ENCODE peak calls at places on chromosome 2, in nine cellular contexts. X is fibroblast of mammary gland, C is IMR-90, Z is Caki2, P is cardiac muscle cell, I is tibial nerve, R is transverse colon, U is fibroblast of the aortic adventitia, N is NCI-H446. G is an unnamed sample.

GRCh38 chr2:230327418-230328154 is 593 bp downstream of the SP140L start:
- DNase-seq in R (peak; percentile 45), I (no peak), N (no peak), Z (no peak), U (no peak), X (no peak), P (no peak), C (no peak), G (no peak)

GRCh38 chr2:1673160-1673944 is 71.0 kb downstream of the PXDN start:
- DNase-seq in X (no peak), U (no peak), Z (no peak), C (no peak), R (no peak), P (no peak), I (no peak), N (no peak), G (no peak)

GRCh38 chr2:230893338-230893737 is 28.6 kb downstream of the ITM2C start:
- DNase-seq in U (no peak), Z (no peak), N (no peak), C (no peak), I (no peak), P (no peak), X (no peak), R (peak; percentile 72), G (no peak)

GRCh38 chr2:48406096-48406495 is 123.9 kb upstream of the STON1 start:
- DNase-seq in U (no peak), Z (no peak), I (no peak), N (no peak), R (no peak), X (no peak), C (no peak), P (no peak), G (no peak)

GRCh38 chr2:107936427-107937359 is 49.6 kb upstream of the SLC5A7 start:
- DNase-seq in R (no peak), Z (peak; percentile 4), U (no peak), C (no peak), I (no peak), X (peak; percentile 8), P (peak; percentile 35), N (peak; percentile 16), G (no peak)

GRCh38 chr2:26693287-26693849 is 846 bp downstream of the KCNK3 start:
- DNase-seq in R (no peak), N (no peak), P (peak; percentile 39), Z (peak; percentile 38), C (no peak), X (no peak), I (no peak), U (no peak), G (no peak)

GRCh38 chr2:114550895-114551793 is 108.7 kb downstream of the DPP10 start:
- DNase-seq in C (peak; percentile 50), I (peak; percentile 65), R (peak; percentile 76), X (peak; percentile 53), Z (peak; percentile 45), U (peak; percentile 51), N (peak; percentile 26), P (peak; percentile 72), G (peak; percentile 67)

GRCh38 chr2:71932027-71932779 is 215.5 kb downstream of the CYP26B1 start:
- DNase-seq in N (no peak), X (no peak), P (no peak), Z (no peak), C (no peak), U (no peak), I (no peak), R (no peak), G (peak; percentile 7)

GRCh38 chr2:200077210-200077650 is 121.8 kb downstream of the MAIP1 start:
- DNase-seq in C (peak; percentile 95), P (no peak), I (no peak), U (peak; percentile 60), N (no peak), Z (no peak), R (no peak), X (peak; percentile 85), G (no peak)

GRCh38 chr2:152546230-152546837 is 170.9 kb downstream of the PRPF40A start:
- DNase-seq in U (no peak), X (no peak), C (peak; percentile 39), I (no peak), N (no peak), P (no peak), Z (no peak), R (peak; percentile 33), G (no peak)

GRCh38 chr2:134408791-134409190 is 154.9 kb downstream of the MGAT5 start:
- DNase-seq in U (peak; percentile 60), R (no peak), N (no peak), C (peak; percentile 88), Z (no peak), X (peak; percentile 63), I (no peak), P (no peak), G (no peak)

GRCh38 chr2:102585704-102586404 is 33.5 kb upstream of the SLC9A2 start:
- DNase-seq in R (no peak), P (no peak), X (no peak), C (no peak), N (no peak), I (no peak), Z (no peak), U (no peak), G (peak; percentile 33)

GRCh38 chr2:136384541-136385303 is 266.8 kb upstream of the CXCR4 start:
- DNase-seq in X (peak; percentile 19), R (peak; percentile 26), N (peak; percentile 77), I (peak; percentile 15), P (peak; percentile 56), Z (peak; percentile 3), U (peak; percentile 44), C (peak; percentile 5), G (peak; percentile 22)

GRCh38 chr2:85811850-85812735 is 58.3 kb downstream of the ATOH8 start:
- DNase-seq in U (no peak), R (no peak), N (no peak), Z (no peak), I (no peak), X (no peak), C (no peak), P (no peak), G (peak; percentile 9)

GRCh38 chr2:158973511-158973956 is 5.1 kb downstream of the TANC1 start:
- DNase-seq in C (peak; percentile 51), X (peak; percentile 24), Z (peak; percentile 8), P (no peak), U (no peak), I (no peak), R (no peak), N (peak; percentile 40), G (no peak)

GRCh38 chr2:148658807-148659722 is 14.5 kb downstream of the EPC2 start:
- DNase-seq in X (peak; percentile 77), Z (peak; percentile 21), U (no peak), C (peak; percentile 79), P (no peak), I (no peak), R (no peak), N (no peak), G (no peak)

GRCh38 chr2:215529271-215529670 is 93.4 kb upstream of the FN1 start:
- DNase-seq in R (no peak), X (peak; percentile 87), P (no peak), Z (no peak), I (no peak), U (peak; percentile 79), N (no peak), C (peak; percentile 81), G (no peak)

GRCh38 chr2:15457868-15458267 is 103.3 kb downstream of the NBAS start:
- DNase-seq in R (no peak), P (no peak), X (no peak), U (no peak), Z (no peak), I (no peak), C (no peak), N (no peak), G (no peak)

GRCh38 chr2:238790126-238790820 is 57.6 kb upstream of the TWIST2 start:
- DNase-seq in R (no peak), U (no peak), X (no peak), N (no peak), P (no peak), I (no peak), C (no peak), Z (no peak), G (no peak)

GRCh38 chr2:11898576-11898975 is 152.1 kb downstream of the LPIN1 start:
- DNase-seq in N (no peak), R (no peak), P (no peak), X (no peak), I (no peak), U (no peak), C (no peak), Z (no peak), G (no peak)

GRCh38 chr2:62197609-62198236 is 1.8 kb downstream of the B3GNT2 start:
- DNase-seq in Z (peak; percentile 14), N (no peak), R (peak; percentile 62), X (peak; percentile 31), C (no peak), I (no peak), U (peak; percentile 41), P (peak; percentile 49), G (peak; percentile 24)

GRCh38 chr2:95385570-95385984 is 16.9 kb upstream of the FAHD2A start:
- DNase-seq in Z (no peak), I (no peak), P (no peak), N (no peak), X (no peak), U (no peak), R (no peak), C (no peak), G (no peak)

GRCh38 chr2:156918410-156918809 is 339.1 kb upstream of the GALNT5 start:
- DNase-seq in P (no peak), R (no peak), X (no peak), Z (peak; percentile 17), C (peak; percentile 18), I (no peak), U (no peak), N (no peak), G (no peak)